ENCODE peak calls at places on chromosomes 3 and 15, in eight cellular contexts. One of them, this sample, is unnamed.

GRCh38 chr3:174859756-174860155 is 622 bp downstream of the NAALADL2 start:
- DNase-seq in thoracic aorta: no peak
- DNase-seq in HEK293T: no peak
- DNase-seq in left cardiac atrium: no peak
- DNase-seq in stimulated activated CD4-positive, alpha-beta T cell treated with anti-CD3 and anti-CD28 coated beads, TNF-alpha, amount 100 ng/mL, for 24 hours: no peak
- DNase-seq in anterior cingulate cortex: no peak
- DNase-seq in fibroblast of mammary gland: no peak
- DNase-seq in HTR-8/SVneo: no peak
- DNase-seq in this sample: no peak

GRCh38 chr3:170862618-170863374 is 7.2 kb downstream of the RPL22L1 start:
- DNase-seq in thoracic aorta: no peak
- DNase-seq in HEK293T: no peak
- DNase-seq in left cardiac atrium: no peak
- DNase-seq in stimulated activated CD4-positive, alpha-beta T cell treated with anti-CD3 and anti-CD28 coated beads, TNF-alpha, amount 100 ng/mL, for 24 hours: no peak
- DNase-seq in anterior cingulate cortex: no peak
- DNase-seq in fibroblast of mammary gland: no peak
- DNase-seq in HTR-8/SVneo: no peak
- DNase-seq in this sample: no peak

GRCh38 chr15:42704492-42704926 is 32.4 kb downstream of the CDAN1 start:
- DNase-seq in thoracic aorta: peak
- DNase-seq in HEK293T: peak
- DNase-seq in left cardiac atrium: peak
- DNase-seq in stimulated activated CD4-positive, alpha-beta T cell treated with anti-CD3 and anti-CD28 coated beads, TNF-alpha, amount 100 ng/mL, for 24 hours: peak
- DNase-seq in anterior cingulate cortex: no peak
- DNase-seq in fibroblast of mammary gland: peak
- DNase-seq in HTR-8/SVneo: peak
- DNase-seq in this sample: peak

GRCh38 chr3:9507586-9508578 is 45.7 kb downstream of the LHFPL4 start:
- DNase-seq in thoracic aorta: no peak
- DNase-seq in HEK293T: no peak
- DNase-seq in left cardiac atrium: no peak
- DNase-seq in stimulated activated CD4-positive, alpha-beta T cell treated with anti-CD3 and anti-CD28 coated beads, TNF-alpha, amount 100 ng/mL, for 24 hours: no peak
- DNase-seq in anterior cingulate cortex: no peak
- DNase-seq in fibroblast of mammary gland: no peak
- DNase-seq in HTR-8/SVneo: no peak
- DNase-seq in this sample: no peak

GRCh38 chr3:42273351-42273750 is 7.4 kb upstream of the CCK start:
- DNase-seq in thoracic aorta: no peak
- DNase-seq in HEK293T: no peak
- DNase-seq in left cardiac atrium: no peak
- DNase-seq in stimulated activated CD4-positive, alpha-beta T cell treated with anti-CD3 and anti-CD28 coated beads, TNF-alpha, amount 100 ng/mL, for 24 hours: no peak
- DNase-seq in anterior cingulate cortex: no peak
- DNase-seq in fibroblast of mammary gland: no peak
- DNase-seq in HTR-8/SVneo: no peak
- DNase-seq in this sample: no peak

GRCh38 chr3:49648354-49649057 is 25.6 kb upstream of the APEH start:
- DNase-seq in thoracic aorta: no peak
- DNase-seq in HEK293T: no peak
- DNase-seq in left cardiac atrium: peak
- DNase-seq in stimulated activated CD4-positive, alpha-beta T cell treated with anti-CD3 and anti-CD28 coated beads, TNF-alpha, amount 100 ng/mL, for 24 hours: no peak
- DNase-seq in anterior cingulate cortex: no peak
- DNase-seq in fibroblast of mammary gland: no peak
- DNase-seq in HTR-8/SVneo: no peak
- DNase-seq in this sample: no peak

GRCh38 chr3:17258823-17259436 is 374.2 kb downstream of the PLCL2 start:
- DNase-seq in thoracic aorta: no peak
- DNase-seq in HEK293T: peak
- DNase-seq in left cardiac atrium: no peak
- DNase-seq in stimulated activated CD4-positive, alpha-beta T cell treated with anti-CD3 and anti-CD28 coated beads, TNF-alpha, amount 100 ng/mL, for 24 hours: no peak
- DNase-seq in anterior cingulate cortex: no peak
- DNase-seq in fibroblast of mammary gland: peak
- DNase-seq in HTR-8/SVneo: peak
- DNase-seq in this sample: peak

GRCh38 chr3:72480366-72480765 is 367.9 kb downstream of the SHQ1 start:
- DNase-seq in thoracic aorta: no peak
- DNase-seq in HEK293T: no peak
- DNase-seq in left cardiac atrium: no peak
- DNase-seq in stimulated activated CD4-positive, alpha-beta T cell treated with anti-CD3 and anti-CD28 coated beads, TNF-alpha, amount 100 ng/mL, for 24 hours: no peak
- DNase-seq in anterior cingulate cortex: no peak
- DNase-seq in fibroblast of mammary gland: no peak
- DNase-seq in HTR-8/SVneo: no peak
- DNase-seq in this sample: no peak

GRCh38 chr15:65211157-65211982 is at the start of gene CILP:
- DNase-seq in thoracic aorta: no peak
- DNase-seq in HEK293T: no peak
- DNase-seq in left cardiac atrium: peak
- DNase-seq in stimulated activated CD4-positive, alpha-beta T cell treated with anti-CD3 and anti-CD28 coated beads, TNF-alpha, amount 100 ng/mL, for 24 hours: no peak
- DNase-seq in anterior cingulate cortex: no peak
- DNase-seq in fibroblast of mammary gland: peak
- DNase-seq in HTR-8/SVneo: no peak
- DNase-seq in this sample: no peak

GRCh38 chr15:50066202-50066601 is 52.8 kb downstream of the ATP8B4 start:
- DNase-seq in thoracic aorta: no peak
- DNase-seq in HEK293T: no peak
- DNase-seq in left cardiac atrium: no peak
- DNase-seq in stimulated activated CD4-positive, alpha-beta T cell treated with anti-CD3 and anti-CD28 coated beads, TNF-alpha, amount 100 ng/mL, for 24 hours: no peak
- DNase-seq in anterior cingulate cortex: no peak
- DNase-seq in fibroblast of mammary gland: peak
- DNase-seq in HTR-8/SVneo: no peak
- DNase-seq in this sample: no peak

GRCh38 chr15:81235781-81236507 is 39.3 kb downstream of the IL16 start:
- DNase-seq in thoracic aorta: no peak
- DNase-seq in HEK293T: no peak
- DNase-seq in left cardiac atrium: no peak
- DNase-seq in stimulated activated CD4-positive, alpha-beta T cell treated with anti-CD3 and anti-CD28 coated beads, TNF-alpha, amount 100 ng/mL, for 24 hours: peak
- DNase-seq in anterior cingulate cortex: peak
- DNase-seq in fibroblast of mammary gland: peak
- DNase-seq in HTR-8/SVneo: peak
- DNase-seq in this sample: peak

GRCh38 chr15:71329509-71330260 is 214.4 kb downstream of the THSD4 start:
- DNase-seq in thoracic aorta: peak
- DNase-seq in HEK293T: no peak
- DNase-seq in left cardiac atrium: peak
- DNase-seq in stimulated activated CD4-positive, alpha-beta T cell treated with anti-CD3 and anti-CD28 coated beads, TNF-alpha, amount 100 ng/mL, for 24 hours: no peak
- DNase-seq in anterior cingulate cortex: no peak
- DNase-seq in fibroblast of mammary gland: peak
- DNase-seq in HTR-8/SVneo: peak
- DNase-seq in this sample: peak

GRCh38 chr3:71245971-71246860 is 337.3 kb downstream of the FOXP1 start:
- DNase-seq in thoracic aorta: no peak
- DNase-seq in HEK293T: no peak
- DNase-seq in left cardiac atrium: no peak
- DNase-seq in stimulated activated CD4-positive, alpha-beta T cell treated with anti-CD3 and anti-CD28 coated beads, TNF-alpha, amount 100 ng/mL, for 24 hours: no peak
- DNase-seq in anterior cingulate cortex: no peak
- DNase-seq in fibroblast of mammary gland: no peak
- DNase-seq in HTR-8/SVneo: no peak
- DNase-seq in this sample: no peak

GRCh38 chr3:64063207-64063981 is 40.1 kb upstream of the PSMD6 start:
- DNase-seq in thoracic aorta: no peak
- DNase-seq in HEK293T: no peak
- DNase-seq in left cardiac atrium: no peak
- DNase-seq in stimulated activated CD4-positive, alpha-beta T cell treated with anti-CD3 and anti-CD28 coated beads, TNF-alpha, amount 100 ng/mL, for 24 hours: no peak
- DNase-seq in anterior cingulate cortex: no peak
- DNase-seq in fibroblast of mammary gland: no peak
- DNase-seq in HTR-8/SVneo: no peak
- DNase-seq in this sample: no peak

GRCh38 chr3:105353485-105354161 is 13.1 kb upstream of the ALCAM start:
- DNase-seq in thoracic aorta: no peak
- DNase-seq in HEK293T: peak
- DNase-seq in left cardiac atrium: peak
- DNase-seq in stimulated activated CD4-positive, alpha-beta T cell treated with anti-CD3 and anti-CD28 coated beads, TNF-alpha, amount 100 ng/mL, for 24 hours: no peak
- DNase-seq in anterior cingulate cortex: peak
- DNase-seq in fibroblast of mammary gland: peak
- DNase-seq in HTR-8/SVneo: peak
- DNase-seq in this sample: no peak

GRCh38 chr15:95604634-95605036 is 725.9 kb upstream of the NR2F2 start:
- DNase-seq in thoracic aorta: no peak
- DNase-seq in HEK293T: no peak
- DNase-seq in left cardiac atrium: no peak
- DNase-seq in stimulated activated CD4-positive, alpha-beta T cell treated with anti-CD3 and anti-CD28 coated beads, TNF-alpha, amount 100 ng/mL, for 24 hours: no peak
- DNase-seq in anterior cingulate cortex: no peak
- DNase-seq in fibroblast of mammary gland: peak
- DNase-seq in HTR-8/SVneo: no peak
- DNase-seq in this sample: peak

GRCh38 chr3:10269443-10269842 is 21.2 kb downstream of the TATDN2 start:
- DNase-seq in thoracic aorta: no peak
- DNase-seq in HEK293T: no peak
- DNase-seq in left cardiac atrium: no peak
- DNase-seq in stimulated activated CD4-positive, alpha-beta T cell treated with anti-CD3 and anti-CD28 coated beads, TNF-alpha, amount 100 ng/mL, for 24 hours: no peak
- DNase-seq in anterior cingulate cortex: no peak
- DNase-seq in fibroblast of mammary gland: no peak
- DNase-seq in HTR-8/SVneo: no peak
- DNase-seq in this sample: no peak

GRCh38 chr3:144085964-144086363 is 114.3 kb downstream of the DIPK2A start:
- DNase-seq in thoracic aorta: no peak
- DNase-seq in HEK293T: peak
- DNase-seq in left cardiac atrium: no peak
- DNase-seq in stimulated activated CD4-positive, alpha-beta T cell treated with anti-CD3 and anti-CD28 coated beads, TNF-alpha, amount 100 ng/mL, for 24 hours: no peak
- DNase-seq in anterior cingulate cortex: no peak
- DNase-seq in fibroblast of mammary gland: peak
- DNase-seq in HTR-8/SVneo: no peak
- DNase-seq in this sample: no peak

GRCh38 chr3:9405756-9406155 is 8.3 kb downstream of the SETD5 start:
- DNase-seq in thoracic aorta: no peak
- DNase-seq in HEK293T: no peak
- DNase-seq in left cardiac atrium: no peak
- DNase-seq in stimulated activated CD4-positive, alpha-beta T cell treated with anti-CD3 and anti-CD28 coated beads, TNF-alpha, amount 100 ng/mL, for 24 hours: no peak
- DNase-seq in anterior cingulate cortex: no peak
- DNase-seq in fibroblast of mammary gland: no peak
- DNase-seq in HTR-8/SVneo: no peak
- DNase-seq in this sample: no peak

GRCh38 chr3:180059351-180059750 is 22.6 kb upstream of the PEX5L start:
- DNase-seq in thoracic aorta: no peak
- DNase-seq in HEK293T: no peak
- DNase-seq in left cardiac atrium: no peak
- DNase-seq in stimulated activated CD4-positive, alpha-beta T cell treated with anti-CD3 and anti-CD28 coated beads, TNF-alpha, amount 100 ng/mL, for 24 hours: no peak
- DNase-seq in anterior cingulate cortex: no peak
- DNase-seq in fibroblast of mammary gland: peak
- DNase-seq in HTR-8/SVneo: no peak
- DNase-seq in this sample: no peak

GRCh38 chr15:92438471-92438870 is 44.8 kb downstream of the ST8SIA2 start:
- DNase-seq in thoracic aorta: no peak
- DNase-seq in HEK293T: no peak
- DNase-seq in left cardiac atrium: no peak
- DNase-seq in stimulated activated CD4-positive, alpha-beta T cell treated with anti-CD3 and anti-CD28 coated beads, TNF-alpha, amount 100 ng/mL, for 24 hours: no peak
- DNase-seq in anterior cingulate cortex: no peak
- DNase-seq in fibroblast of mammary gland: no peak
- DNase-seq in HTR-8/SVneo: no peak
- DNase-seq in this sample: no peak

GRCh38 chr3:51395493-51396213 is 4.6 kb downstream of the RBM15B start:
- DNase-seq in thoracic aorta: no peak
- DNase-seq in HEK293T: no peak
- DNase-seq in left cardiac atrium: no peak
- DNase-seq in stimulated activated CD4-positive, alpha-beta T cell treated with anti-CD3 and anti-CD28 coated beads, TNF-alpha, amount 100 ng/mL, for 24 hours: no peak
- DNase-seq in anterior cingulate cortex: no peak
- DNase-seq in fibroblast of mammary gland: no peak
- DNase-seq in HTR-8/SVneo: no peak
- DNase-seq in this sample: no peak

GRCh38 chr3:188198001-188198400 is 44.0 kb downstream of the LPP start:
- DNase-seq in thoracic aorta: no peak
- DNase-seq in HEK293T: no peak
- DNase-seq in left cardiac atrium: no peak
- DNase-seq in stimulated activated CD4-positive, alpha-beta T cell treated with anti-CD3 and anti-CD28 coated beads, TNF-alpha, amount 100 ng/mL, for 24 hours: no peak
- DNase-seq in anterior cingulate cortex: no peak
- DNase-seq in fibroblast of mammary gland: no peak
- DNase-seq in HTR-8/SVneo: no peak
- DNase-seq in this sample: no peak

GRCh38 chr15:66740802-66741201 is 38.8 kb downstream of the SMAD6 start:
- DNase-seq in thoracic aorta: no peak
- DNase-seq in HEK293T: no peak
- DNase-seq in left cardiac atrium: peak
- DNase-seq in stimulated activated CD4-positive, alpha-beta T cell treated with anti-CD3 and anti-CD28 coated beads, TNF-alpha, amount 100 ng/mL, for 24 hours: no peak
- DNase-seq in anterior cingulate cortex: no peak
- DNase-seq in fibroblast of mammary gland: peak
- DNase-seq in HTR-8/SVneo: no peak
- DNase-seq in this sample: no peak

GRCh38 chr15:88802991-88803240 is 320 bp upstream of the ACAN start:
- DNase-seq in thoracic aorta: no peak
- DNase-seq in HEK293T: no peak
- DNase-seq in left cardiac atrium: no peak
- DNase-seq in stimulated activated CD4-positive, alpha-beta T cell treated with anti-CD3 and anti-CD28 coated beads, TNF-alpha, amount 100 ng/mL, for 24 hours: no peak
- DNase-seq in anterior cingulate cortex: no peak
- DNase-seq in fibroblast of mammary gland: no peak
- DNase-seq in HTR-8/SVneo: no peak
- DNase-seq in this sample: no peak

GRCh38 chr3:42052132-42052866 is 38.9 kb upstream of the TRAK1 start:
- DNase-seq in thoracic aorta: no peak
- DNase-seq in HEK293T: no peak
- DNase-seq in left cardiac atrium: no peak
- DNase-seq in stimulated activated CD4-positive, alpha-beta T cell treated with anti-CD3 and anti-CD28 coated beads, TNF-alpha, amount 100 ng/mL, for 24 hours: no peak
- DNase-seq in anterior cingulate cortex: no peak
- DNase-seq in fibroblast of mammary gland: peak
- DNase-seq in HTR-8/SVneo: no peak
- DNase-seq in this sample: no peak

GRCh38 chr3:176914764-176915163 is 282.5 kb downstream of the TBL1XR1 start:
- DNase-seq in thoracic aorta: no peak
- DNase-seq in HEK293T: no peak
- DNase-seq in left cardiac atrium: no peak
- DNase-seq in stimulated activated CD4-positive, alpha-beta T cell treated with anti-CD3 and anti-CD28 coated beads, TNF-alpha, amount 100 ng/mL, for 24 hours: no peak
- DNase-seq in anterior cingulate cortex: no peak
- DNase-seq in fibroblast of mammary gland: no peak
- DNase-seq in HTR-8/SVneo: no peak
- DNase-seq in this sample: no peak

GRCh38 chr15:85943825-85944224 is 135.8 kb upstream of the AGBL1 start:
- DNase-seq in thoracic aorta: no peak
- DNase-seq in HEK293T: no peak
- DNase-seq in left cardiac atrium: no peak
- DNase-seq in stimulated activated CD4-positive, alpha-beta T cell treated with anti-CD3 and anti-CD28 coated beads, TNF-alpha, amount 100 ng/mL, for 24 hours: no peak
- DNase-seq in anterior cingulate cortex: no peak
- DNase-seq in fibroblast of mammary gland: no peak
- DNase-seq in HTR-8/SVneo: no peak
- DNase-seq in this sample: no peak

GRCh38 chr15:62059818-62060115 is 480 bp downstream of the VPS13C start:
- DNase-seq in thoracic aorta: no peak
- DNase-seq in HEK293T: peak
- DNase-seq in left cardiac atrium: peak
- DNase-seq in stimulated activated CD4-positive, alpha-beta T cell treated with anti-CD3 and anti-CD28 coated beads, TNF-alpha, amount 100 ng/mL, for 24 hours: peak
- DNase-seq in anterior cingulate cortex: no peak
- DNase-seq in fibroblast of mammary gland: peak
- DNase-seq in HTR-8/SVneo: peak
- DNase-seq in this sample: peak

GRCh38 chr3:190444036-190444435 is 5.7 kb downstream of the TMEM207 start:
- DNase-seq in thoracic aorta: no peak
- DNase-seq in HEK293T: no peak
- DNase-seq in left cardiac atrium: no peak
- DNase-seq in stimulated activated CD4-positive, alpha-beta T cell treated with anti-CD3 and anti-CD28 coated beads, TNF-alpha, amount 100 ng/mL, for 24 hours: no peak
- DNase-seq in anterior cingulate cortex: no peak
- DNase-seq in fibroblast of mammary gland: no peak
- DNase-seq in HTR-8/SVneo: no peak
- DNase-seq in this sample: no peak